ENCODE peak calls at places on chromosomes 4 and X, in eight cellular contexts. G is prostate gland; P is keratinocyte; F is SW480; C is effector memory CD8-positive, alpha-beta T cell; S is fibroblast of pulmonary artery; E is hypothalamus; I is nucleus accumbens. L is an unnamed sample.

GRCh38 chr4:19478791-19479190 is 772.9 kb upstream of the SLIT2 start:
- DNase-seq in G (no peak), P (no peak), F (no peak), C (no peak), S (peak), E (no peak), I (no peak), L (no peak)

GRCh38 chr4:15740764-15741404 is 37.2 kb upstream of the CD38 start:
- DNase-seq in G (no peak), P (no peak), F (no peak), C (no peak), S (no peak), E (no peak), I (no peak), L (no peak)

GRCh38 chrX:3493605-3494004 is 147.2 kb upstream of the MXRA5 start:
- DNase-seq in G (no peak), P (no peak), F (no peak), C (no peak), S (no peak), E (no peak), I (no peak), L (no peak)

GRCh38 chr4:86155766-86156165 is 204.1 kb downstream of the MAPK10 start:
- DNase-seq in G (no peak), P (no peak), F (no peak), C (no peak), S (no peak), E (no peak), I (no peak), L (no peak)

GRCh38 chr4:1515763-1516162 is 109.5 kb upstream of the NKX1-1 start:
- DNase-seq in G (no peak), P (no peak), F (no peak), C (no peak), S (no peak), E (no peak), I (no peak), L (no peak)

GRCh38 chr4:184818216-184818564 is 7.6 kb downstream of the ACSL1 start:
- DNase-seq in G (no peak), P (no peak), F (no peak), C (no peak), S (no peak), E (no peak), I (no peak), L (no peak)

GRCh38 chr4:151781026-151781425 is 20.2 kb upstream of the GATB start:
- DNase-seq in G (no peak), P (no peak), F (no peak), C (no peak), S (no peak), E (no peak), I (peak), L (peak)

GRCh38 chr4:126757219-126757618 is 875.5 kb upstream of the INTU start:
- DNase-seq in G (no peak), P (no peak), F (no peak), C (no peak), S (no peak), E (no peak), I (no peak), L (no peak)

GRCh38 chr4:149218672-149219071 is 597.0 kb downstream of the IQCM start:
- DNase-seq in G (no peak), P (no peak), F (no peak), C (no peak), S (no peak), E (no peak), I (no peak), L (no peak)

GRCh38 chr4:82043809-82044137 is 330.0 kb downstream of the HNRNPD start:
- DNase-seq in G (peak), P (no peak), F (no peak), C (no peak), S (no peak), E (no peak), I (no peak), L (no peak)

GRCh38 chrX:120147537-120147936 is 10.9 kb upstream of the RHOXF2 start:
- DNase-seq in G (no peak), P (no peak), F (no peak), C (no peak), S (no peak), E (no peak), I (no peak), L (no peak)

GRCh38 chr4:56613101-56613862 is 67.8 kb downstream of the HOPX start:
- DNase-seq in G (peak), P (peak), F (peak), C (no peak), S (peak), E (no peak), I (no peak), L (no peak)

GRCh38 chrX:31353095-31353494 is 281.3 kb upstream of the FTHL17 start:
- DNase-seq in G (no peak), P (peak), F (no peak), C (no peak), S (peak), E (no peak), I (no peak), L (peak)

GRCh38 chrX:42944381-42944998 is 166.5 kb upstream of the PPP1R2C start:
- DNase-seq in G (no peak), P (no peak), F (no peak), C (no peak), S (no peak), E (no peak), I (no peak), L (no peak)

GRCh38 chr4:66376396-66376795 is 706.1 kb upstream of the EPHA5 start:
- DNase-seq in G (no peak), P (no peak), F (no peak), C (no peak), S (peak), E (no peak), I (no peak), L (no peak)

GRCh38 chr4:150464523-150464922 is 117.4 kb upstream of the MAB21L2 start:
- DNase-seq in G (no peak), P (no peak), F (no peak), C (no peak), S (no peak), E (no peak), I (no peak), L (no peak)

GRCh38 chr4:85964298-85964697 is 395.6 kb downstream of the MAPK10 start:
- DNase-seq in G (no peak), P (no peak), F (peak), C (no peak), S (peak), E (no peak), I (no peak), L (no peak)

GRCh38 chr4:152640058-152640921 is 39.5 kb downstream of the TMEM154 start:
- DNase-seq in G (no peak), P (no peak), F (peak), C (no peak), S (peak), E (no peak), I (no peak), L (peak)

GRCh38 chr4:2441393-2442174 is 22.8 kb downstream of the CFAP99 start:
- DNase-seq in G (no peak), P (peak), F (peak), C (peak), S (peak), E (no peak), I (no peak), L (peak)

GRCh38 chr4:94413085-94413685 is 38.6 kb upstream of the PDLIM5 start:
- DNase-seq in G (no peak), P (no peak), F (no peak), C (no peak), S (no peak), E (no peak), I (no peak), L (no peak)

GRCh38 chr4:166017804-166018203 is 144.8 kb downstream of the TLL1 start:
- DNase-seq in G (no peak), P (no peak), F (no peak), C (no peak), S (no peak), E (no peak), I (no peak), L (no peak)

GRCh38 chr4:75919914-75920313 is 17.7 kb upstream of the PPEF2 start:
- DNase-seq in G (no peak), P (no peak), F (no peak), C (no peak), S (peak), E (no peak), I (no peak), L (no peak)

GRCh38 chr4:107760281-107760947 is 40.4 kb upstream of the PAPSS1 start:
- DNase-seq in G (no peak), P (no peak), F (no peak), C (no peak), S (peak), E (no peak), I (no peak), L (no peak)

GRCh38 chrX:10847333-10847732 is 226.9 kb upstream of the MID1 start:
- DNase-seq in G (no peak), P (no peak), F (no peak), C (no peak), S (no peak), E (no peak), I (no peak), L (no peak)

GRCh38 chr4:113050361-113050760 is 908 bp downstream of the ANK2 start:
- DNase-seq in G (no peak), P (no peak), F (no peak), C (no peak), S (no peak), E (no peak), I (peak), L (no peak)

GRCh38 chr4:118927976-118928375 is 39.3 kb downstream of the SYNPO2 start:
- DNase-seq in G (no peak), P (no peak), F (no peak), C (no peak), S (peak), E (no peak), I (peak), L (no peak)

GRCh38 chr4:8744083-8744805 is 127.4 kb downstream of the HMX1 start:
- DNase-seq in G (no peak), P (no peak), F (no peak), C (no peak), S (no peak), E (no peak), I (no peak), L (no peak)

GRCh38 chr4:106614446-106614845 is 245.9 kb upstream of the GIMD1 start:
- DNase-seq in G (no peak), P (no peak), F (no peak), C (no peak), S (no peak), E (no peak), I (no peak), L (no peak)

GRCh38 chr4:124703154-124703553 is 9.4 kb downstream of the ANKRD50 start:
- DNase-seq in G (no peak), P (no peak), F (no peak), C (no peak), S (no peak), E (no peak), I (no peak), L (no peak)

GRCh38 chr4:71020611-71021010 is 27.2 kb downstream of the DCK start:
- DNase-seq in G (no peak), P (no peak), F (no peak), C (no peak), S (peak), E (no peak), I (no peak), L (no peak)

GRCh38 chr4:139436122-139436521 is 17.8 kb upstream of the RAB33B start:
- DNase-seq in G (no peak), P (no peak), F (no peak), C (no peak), S (no peak), E (no peak), I (no peak), L (no peak)

GRCh38 chr4:2484993-2485392 is 16.1 kb downstream of the RNF4 start:
- DNase-seq in G (peak), P (no peak), F (no peak), C (peak), S (peak), E (peak), I (peak), L (no peak)

GRCh38 chr4:159024828-159025227 is 78.1 kb upstream of the RAPGEF2 start:
- DNase-seq in G (no peak), P (no peak), F (no peak), C (no peak), S (no peak), E (no peak), I (no peak), L (no peak)

GRCh38 chrX:119541188-119541587 is 24.0 kb downstream of the STEEP1 start:
- DNase-seq in G (no peak), P (no peak), F (no peak), C (no peak), S (peak), E (no peak), I (no peak), L (peak)

L was measured in COLO829.